ENCODE peak calls at places on chromosomes 12 and 14, in four cellular contexts. One of them, this sample, is unnamed.

GRCh38 chr12:103930787-103931536 is 752 bp downstream of the HSP90B1 start:
- DNase-seq in upper lobe of left lung: peak; percentile 38
- DNase-seq in tibial nerve: no peak
- DNase-seq in transverse colon: peak; percentile 51
- DNase-seq in this sample: no peak

GRCh38 chr12:18283776-18284175 is 22.5 kb downstream of the PIK3C2G start:
- DNase-seq in tibial nerve: no peak
- DNase-seq in transverse colon: no peak
- DNase-seq in upper lobe of left lung: no peak
- DNase-seq in this sample: no peak

GRCh38 chr12:12531194-12531593 is 31.5 kb downstream of the DUSP16 start:
- DNase-seq in tibial nerve: no peak
- DNase-seq in upper lobe of left lung: no peak
- DNase-seq in transverse colon: no peak
- DNase-seq in this sample: no peak

GRCh38 chr12:78085562-78086182 is 255.0 kb downstream of the NAV3 start:
- DNase-seq in upper lobe of left lung: no peak
- DNase-seq in transverse colon: no peak
- DNase-seq in tibial nerve: no peak
- DNase-seq in this sample: no peak

GRCh38 chr12:53289891-53290290 is 5.5 kb upstream of the PFDN5 start:
- DNase-seq in transverse colon: no peak
- DNase-seq in upper lobe of left lung: no peak
- DNase-seq in tibial nerve: no peak
- DNase-seq in this sample: no peak

GRCh38 chr14:23545740-23546411 is 5.7 kb downstream of the ZFHX2 start:
- DNase-seq in tibial nerve: no peak
- DNase-seq in transverse colon: no peak
- DNase-seq in upper lobe of left lung: no peak
- DNase-seq in this sample: no peak

GRCh38 chr12:8996682-8997405 is 7.5 kb downstream of the KLRG1 start:
- DNase-seq in tibial nerve: no peak
- DNase-seq in transverse colon: no peak
- DNase-seq in upper lobe of left lung: no peak
- DNase-seq in this sample: no peak

GRCh38 chr12:93145086-93145485 is 216.0 kb upstream of the EEA1 start:
- DNase-seq in transverse colon: no peak
- DNase-seq in upper lobe of left lung: no peak
- DNase-seq in tibial nerve: no peak
- DNase-seq in this sample: no peak

GRCh38 chr14:77580964-77581505 is 35.4 kb downstream of the SPTLC2 start:
- DNase-seq in tibial nerve: no peak
- DNase-seq in transverse colon: no peak
- DNase-seq in upper lobe of left lung: no peak
- DNase-seq in this sample: no peak

GRCh38 chr12:107441906-107442305 is 243.7 kb upstream of the PWP1 start:
- DNase-seq in tibial nerve: no peak
- DNase-seq in transverse colon: no peak
- DNase-seq in upper lobe of left lung: no peak
- DNase-seq in this sample: no peak

GRCh38 chr12:67650127-67650495 is 1.6 kb downstream of the DYRK2 start:
- DNase-seq in upper lobe of left lung: no peak
- DNase-seq in transverse colon: no peak
- DNase-seq in tibial nerve: no peak
- DNase-seq in this sample: no peak

GRCh38 chr12:67648306-67649164 is at the start of gene DYRK2:
- DNase-seq in tibial nerve: peak; percentile 67
- DNase-seq in transverse colon: peak; percentile 85
- DNase-seq in upper lobe of left lung: peak; percentile 76
- DNase-seq in this sample: peak; percentile 17

GRCh38 chr12:67651380-67651695 is 2.8 kb downstream of the DYRK2 start:
- DNase-seq in upper lobe of left lung: no peak
- DNase-seq in transverse colon: peak; percentile 30
- DNase-seq in tibial nerve: no peak
- DNase-seq in this sample: no peak

GRCh38 chr12:67649165-67650126 is 901 bp downstream of the DYRK2 start:
- DNase-seq in upper lobe of left lung: peak; percentile 32
- DNase-seq in tibial nerve: no peak
- DNase-seq in transverse colon: peak; percentile 57
- DNase-seq in this sample: no peak

DNA sequence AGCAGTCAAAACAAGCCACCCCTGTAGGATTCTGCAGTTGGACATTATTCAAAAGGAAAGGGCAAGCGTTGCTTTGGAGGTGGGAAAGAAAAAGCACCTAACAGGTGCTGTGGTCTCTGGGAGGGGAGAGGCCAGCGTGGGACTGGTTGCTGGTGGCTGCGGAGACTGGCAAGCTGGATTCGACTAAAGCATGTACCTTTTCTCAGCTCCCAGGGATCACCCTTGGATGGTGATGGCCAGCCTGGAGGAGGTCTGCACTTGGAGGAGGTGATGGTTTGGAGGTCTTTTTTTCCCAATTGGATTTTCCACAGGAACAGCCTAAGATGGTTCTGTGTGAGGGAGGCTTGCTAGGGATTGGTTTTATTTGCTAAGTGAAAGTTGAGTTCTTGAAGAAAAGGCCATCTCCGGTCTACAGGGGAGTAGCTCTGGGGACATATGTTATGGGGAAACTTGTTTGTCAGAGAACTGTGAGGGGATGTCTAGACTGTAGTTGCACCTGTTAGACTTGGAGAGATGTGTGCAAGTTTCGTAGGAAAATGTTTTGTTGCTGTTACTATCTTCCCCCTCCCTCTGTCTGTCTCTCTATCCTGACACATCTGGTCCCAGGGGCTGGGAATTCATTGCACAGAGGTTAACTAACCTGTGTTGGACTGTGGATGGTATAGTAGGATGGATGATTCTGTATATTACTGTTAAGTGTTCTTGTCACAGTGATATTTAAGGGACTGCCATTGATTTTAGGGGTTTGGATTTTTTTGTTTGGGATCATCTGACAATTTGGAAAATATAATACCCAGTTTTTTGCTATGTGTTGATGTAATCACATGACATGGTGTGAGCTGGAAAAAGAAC is 2.2 kb downstream of the DYRK2 start:
- DNase-seq in tibial nerve: no peak
- DNase-seq in upper lobe of left lung: no peak
- DNase-seq in transverse colon: peak; percentile 15
- DNase-seq in this sample: no peak
- H3K4me1 ChIP-seq in tibial nerve: no peaks in the 10 kb centered on the region
- H3K4me1 ChIP-seq in upper lobe of left lung: peaks cover 18% of the 10 kb centered on the region
- H3K4me1 ChIP-seq in transverse colon: peaks cover 59% of the 10 kb centered on the region
- H3K4me1 ChIP-seq in this sample: peaks cover 84% of the 10 kb centered on the region

DNA sequence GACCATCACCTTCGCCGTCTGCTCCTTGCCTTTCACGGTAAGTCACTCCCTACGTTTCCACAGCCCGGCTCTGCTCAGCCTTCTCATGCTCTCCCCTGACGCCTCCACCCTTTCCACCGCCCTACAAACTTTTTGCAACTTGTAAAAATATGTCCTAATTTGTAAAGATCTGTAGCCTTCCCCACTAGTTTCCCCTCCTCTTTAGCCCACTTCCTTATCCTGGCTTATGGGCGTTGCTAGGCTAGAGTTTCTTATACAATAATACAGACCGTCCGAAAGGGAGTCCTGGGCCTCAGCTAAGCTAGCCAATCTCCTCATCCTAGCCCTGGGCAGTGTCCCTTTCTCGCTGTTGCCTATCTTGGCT is 1.2 kb downstream of the PTGER2 start:
- DNase-seq in tibial nerve: no peak
- DNase-seq in transverse colon: no peak
- DNase-seq in upper lobe of left lung: no peak
- DNase-seq in this sample: no peak
- H3K4me3 ChIP-seq in tibial nerve: peak overlapping the region; percentile 60
- H3K4me3 ChIP-seq in transverse colon: peak overlapping the region; percentile 55
- H3K4me3 ChIP-seq in upper lobe of left lung: peak overlapping the region; percentile 61
- H3K4me3 ChIP-seq in this sample: peak overlapping the region; percentile 33

GRCh38 chr12:69274861-69275260 is 35.5 kb downstream of the CPSF6 start:
- DNase-seq in transverse colon: no peak
- DNase-seq in upper lobe of left lung: no peak
- DNase-seq in tibial nerve: no peak
- DNase-seq in this sample: no peak

GRCh38 chr12:69278814-69279782 is 39.7 kb downstream of the CPSF6 start:
- DNase-seq in upper lobe of left lung: no peak
- DNase-seq in transverse colon: no peak
- DNase-seq in tibial nerve: no peak
- DNase-seq in this sample: no peak

GRCh38 chr12:69269736-69270135 is 30.4 kb downstream of the CPSF6 start:
- DNase-seq in transverse colon: no peak
- DNase-seq in upper lobe of left lung: no peak
- DNase-seq in tibial nerve: no peak
- DNase-seq in this sample: no peak

GRCh38 chr12:69272511-69272910 is 33.1 kb downstream of the CPSF6 start:
- DNase-seq in upper lobe of left lung: no peak
- DNase-seq in tibial nerve: no peak
- DNase-seq in transverse colon: no peak
- DNase-seq in this sample: no peak

GRCh38 chr12:69275471-69275891 is 36.1 kb downstream of the CPSF6 start:
- DNase-seq in upper lobe of left lung: no peak
- DNase-seq in transverse colon: no peak
- DNase-seq in tibial nerve: no peak
- DNase-seq in this sample: no peak
- TF ChIP-seq POLR2A in upper lobe of left lung: no peak
- TF ChIP-seq POLR2A in transverse colon: no peak
- TF ChIP-seq POLR2A in tibial nerve: no peak
- TF ChIP-seq POLR2A in this sample: no peak

GRCh38 chr14:68564826-68565760 is 227.8 kb downstream of the ZFP36L1 start:
- DNase-seq in transverse colon: no peak
- DNase-seq in tibial nerve: no peak
- DNase-seq in upper lobe of left lung: peak; percentile 22
- DNase-seq in this sample: no peak

GRCh38 chr14:68568907-68569545 is 223.8 kb downstream of the ZFP36L1 start:
- DNase-seq in upper lobe of left lung: no peak
- DNase-seq in tibial nerve: no peak
- DNase-seq in transverse colon: no peak
- DNase-seq in this sample: no peak

GRCh38 chr14:68563256-68564131 is 229.4 kb downstream of the ZFP36L1 start:
- DNase-seq in transverse colon: no peak
- DNase-seq in tibial nerve: no peak
- DNase-seq in upper lobe of left lung: peak; percentile 61
- DNase-seq in this sample: no peak

GRCh38 chr14:68564236-68564825 is 228.5 kb downstream of the ZFP36L1 start:
- DNase-seq in transverse colon: no peak
- DNase-seq in tibial nerve: no peak
- DNase-seq in upper lobe of left lung: peak; percentile 21
- DNase-seq in this sample: no peak

DNA sequence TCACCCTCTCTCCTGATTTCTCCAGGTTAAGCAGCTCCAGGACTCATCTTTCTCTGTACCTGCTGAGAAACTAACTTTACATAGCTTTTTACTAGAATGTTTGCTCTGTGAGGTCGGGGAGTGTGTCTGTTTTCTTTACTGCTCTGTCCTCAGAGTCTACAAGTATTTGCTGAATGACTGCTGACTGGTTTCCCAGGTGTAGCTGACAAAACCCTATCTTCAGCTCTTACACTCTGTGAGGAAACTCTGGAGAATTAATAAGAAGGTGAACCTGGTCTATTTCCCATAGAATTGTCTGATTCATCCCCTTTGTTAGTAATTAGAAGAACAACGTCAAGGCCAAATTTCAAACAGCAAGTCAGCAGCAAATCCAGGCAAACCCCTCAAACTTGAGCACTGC is 226.8 kb downstream of the ZFP36L1 start:
- DNase-seq in tibial nerve: no peak
- DNase-seq in upper lobe of left lung: no peak
- DNase-seq in transverse colon: no peak
- DNase-seq in this sample: no peak
- H3K4me1 ChIP-seq in tibial nerve: no peaks in the 10 kb centered on the region
- H3K4me1 ChIP-seq in upper lobe of left lung: peaks cover 78% of the 10 kb centered on the region
- H3K4me1 ChIP-seq in transverse colon: peaks cover 50% of the 10 kb centered on the region
- H3K4me1 ChIP-seq in this sample: peaks cover 25% of the 10 kb centered on the region

GRCh38 chr12:59382678-59383425 is 213.0 kb upstream of the SLC16A7 start:
- DNase-seq in upper lobe of left lung: no peak
- DNase-seq in transverse colon: no peak
- DNase-seq in tibial nerve: no peak
- DNase-seq in this sample: no peak
- H3K4me3 ChIP-seq in upper lobe of left lung: no peak overlapping the region
- H3K4me3 ChIP-seq in transverse colon: no peak overlapping the region
- H3K4me3 ChIP-seq in tibial nerve: no peak overlapping the region
- H3K4me3 ChIP-seq in this sample: no peak overlapping the region

GRCh38 chr14:72049462-72049861 is 117.2 kb downstream of the RGS6 start:
- DNase-seq in transverse colon: no peak
- DNase-seq in upper lobe of left lung: no peak
- DNase-seq in tibial nerve: no peak
- DNase-seq in this sample: no peak
- TF ChIP-seq POLR2A in transverse colon: no peak
- TF ChIP-seq POLR2A in upper lobe of left lung: no peak
- TF ChIP-seq POLR2A in tibial nerve: no peak
- TF ChIP-seq POLR2A in this sample: no peak